ENCODE peak calls at places on chromosomes 5 and 9, in ten cellular contexts. I, C, P, L, J, N, G, F, X and K are unnamed samples.

GRCh38 chr5:157475432-157475831 is 15.4 kb downstream of the NIPAL4 start:
- DNase-seq in I (no peak), C (no peak), P (no peak), L (no peak), J (no peak), N (no peak), G (no peak), F (no peak), X (no peak), K (no peak)

GRCh38 chr5:34452170-34452828 is 203.8 kb upstream of the RAI14 start:
- DNase-seq in I (no peak), C (peak; percentile 40), P (peak; percentile 63), L (peak; percentile 65), J (no peak), N (no peak), G (no peak), F (peak; percentile 31), X (no peak), K (no peak)

GRCh38 chr5:165624547-165624946 is 2119.1 kb downstream of the MAT2B start:
- DNase-seq in I (no peak), C (no peak), P (no peak), L (no peak), J (no peak), N (no peak), G (no peak), F (no peak), X (no peak), K (no peak)

GRCh38 chr5:71924980-71925379 is 182.3 kb upstream of the MAP1B start:
- DNase-seq in I (no peak), C (no peak), P (peak; percentile 50), L (peak; percentile 71), J (no peak), N (no peak), G (no peak), F (no peak), X (no peak), K (no peak)

GRCh38 chr9:113567361-113568080 is 104.0 kb downstream of the RGS3 start:
- DNase-seq in I (no peak), C (no peak), P (no peak), L (no peak), J (no peak), N (no peak), G (no peak), F (no peak), X (no peak), K (no peak)

GRCh38 chr5:146799235-146800015 is 79.1 kb downstream of the PPP2R2B start:
- DNase-seq in I (peak; percentile 15), C (no peak), P (no peak), L (no peak), J (no peak), N (no peak), G (no peak), F (no peak), X (no peak), K (no peak)

GRCh38 chr5:79186021-79186420 is 49.9 kb upstream of the JMY start:
- DNase-seq in I (no peak), C (no peak), P (no peak), L (peak; percentile 35), J (no peak), N (no peak), G (no peak), F (no peak), X (no peak), K (no peak)

GRCh38 chr5:98793223-98793622 is 19.8 kb downstream of the RGMB start:
- DNase-seq in I (no peak), C (no peak), P (no peak), L (no peak), J (no peak), N (no peak), G (no peak), F (no peak), X (no peak), K (no peak)

GRCh38 chr9:106233116-106233515 is 538.8 kb downstream of the TMEM38B start:
- DNase-seq in I (no peak), C (no peak), P (no peak), L (no peak), J (no peak), N (no peak), G (no peak), F (no peak), X (no peak), K (no peak)

GRCh38 chr5:81513982-81514381 is 120.0 kb upstream of the ACOT12 start:
- DNase-seq in I (no peak), C (no peak), P (peak; percentile 34), L (peak; percentile 19), J (no peak), N (no peak), G (no peak), F (no peak), X (no peak), K (no peak)

GRCh38 chr9:89382026-89382986 is 64.0 kb downstream of the SECISBP2 start:
- DNase-seq in I (no peak), C (no peak), P (no peak), L (no peak), J (no peak), N (no peak), G (no peak), F (no peak), X (no peak), K (no peak)

GRCh38 chr5:149857499-149857898 is 87.1 kb downstream of the PDE6A start:
- DNase-seq in I (no peak), C (peak; percentile 85), P (peak; percentile 75), L (no peak), J (peak; percentile 96), N (peak; percentile 33), G (no peak), F (no peak), X (no peak), K (no peak)

GRCh38 chr5:173501922-173502321 is 114.5 kb downstream of the BOD1 start:
- DNase-seq in I (no peak), C (no peak), P (no peak), L (no peak), J (no peak), N (no peak), G (no peak), F (no peak), X (no peak), K (no peak)

GRCh38 chr5:173509060-173509459 is 107.4 kb downstream of the BOD1 start:
- DNase-seq in I (no peak), C (no peak), P (no peak), L (no peak), J (no peak), N (no peak), G (no peak), F (no peak), X (no peak), K (no peak)

GRCh38 chr5:173507171-173507570 is 109.3 kb downstream of the BOD1 start:
- DNase-seq in I (no peak), C (no peak), P (no peak), L (no peak), J (no peak), N (no peak), G (no peak), F (no peak), X (no peak), K (no peak)

GRCh38 chr5:173501271-173501670 is 115.2 kb downstream of the BOD1 start:
- DNase-seq in I (no peak), C (no peak), P (no peak), L (no peak), J (no peak), N (no peak), G (no peak), F (no peak), X (no peak), K (no peak)

GRCh38 chr5:173505634-173506033 is 110.8 kb downstream of the BOD1 start:
- DNase-seq in I (no peak), C (no peak), P (no peak), L (no peak), J (no peak), N (no peak), G (no peak), F (no peak), X (no peak), K (no peak)
- TF ChIP-seq CTCF in I (no peak), C (no peak), P (no peak), L (no peak), J (no peak), N (no peak), G (no peak), F (no peak), X (no peak), K (no peak)

GRCh38 chr9:99264070-99264469 is 42.0 kb downstream of the SEC61B start:
- DNase-seq in I (no peak), C (no peak), P (peak; percentile 17), L (no peak), J (no peak), N (no peak), G (no peak), F (no peak), X (no peak), K (no peak)
- TF ChIP-seq CTCF in I (no peak), C (peak; percentile 37), P (peak; percentile 36), L (peak; percentile 28), J (no peak), N (peak; percentile 44), G (peak; percentile 14), F (peak; percentile 39), X (no peak), K (peak; percentile 49)

DNA sequence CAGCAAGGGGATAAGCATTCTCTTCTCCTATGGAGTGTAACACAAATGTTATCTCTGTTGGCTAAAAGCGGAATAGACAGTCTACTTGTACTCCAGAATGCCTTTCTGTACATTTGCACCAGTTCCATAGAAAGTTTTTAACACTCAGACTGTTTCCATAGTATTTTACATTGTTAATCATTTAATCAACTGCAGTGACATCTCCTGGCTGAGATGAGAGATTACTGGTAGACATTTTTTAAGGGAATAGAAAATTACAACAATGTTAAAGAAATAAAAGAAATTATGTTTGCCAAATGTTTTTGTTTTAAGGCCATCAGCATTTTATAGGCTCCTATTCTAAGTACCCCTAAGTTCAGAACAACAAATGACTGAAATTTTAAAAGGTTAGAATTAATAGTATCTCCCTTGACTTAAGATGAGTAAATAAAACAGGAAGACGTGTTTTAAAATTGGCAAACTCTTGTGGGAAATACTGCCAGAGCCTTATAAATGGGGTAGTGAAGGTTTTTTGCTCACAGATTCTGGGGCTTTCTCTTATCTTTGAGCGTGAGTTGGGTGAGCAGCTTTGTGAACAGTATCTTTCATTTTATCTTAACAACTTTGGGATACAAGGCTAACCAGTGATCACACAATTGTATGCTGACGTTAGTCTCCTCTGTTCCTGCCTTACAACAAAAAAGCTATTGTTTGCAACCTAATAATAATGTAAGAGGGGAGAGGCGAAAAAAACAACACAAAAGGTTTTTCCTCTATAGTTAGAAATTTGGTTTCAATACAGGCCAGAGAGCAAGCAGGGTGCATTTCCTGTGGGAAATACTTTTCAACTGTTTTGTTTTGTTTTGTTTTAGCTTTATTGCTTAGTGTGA is 294.4 kb downstream of the FBXL7 start:
- DNase-seq in I (no peak), C (no peak), P (peak; percentile 55), L (peak; percentile 57), J (no peak), N (peak; percentile 26), G (no peak), F (no peak), X (no peak), K (no peak)
- TF ChIP-seq CTCF in I (no peak), C (peak; percentile 36), P (peak; percentile 16), L (peak; percentile 36), J (no peak), N (peak; percentile 62), G (peak; percentile 27), F (peak; percentile 37), X (no peak), K (peak; percentile 84)

DNA sequence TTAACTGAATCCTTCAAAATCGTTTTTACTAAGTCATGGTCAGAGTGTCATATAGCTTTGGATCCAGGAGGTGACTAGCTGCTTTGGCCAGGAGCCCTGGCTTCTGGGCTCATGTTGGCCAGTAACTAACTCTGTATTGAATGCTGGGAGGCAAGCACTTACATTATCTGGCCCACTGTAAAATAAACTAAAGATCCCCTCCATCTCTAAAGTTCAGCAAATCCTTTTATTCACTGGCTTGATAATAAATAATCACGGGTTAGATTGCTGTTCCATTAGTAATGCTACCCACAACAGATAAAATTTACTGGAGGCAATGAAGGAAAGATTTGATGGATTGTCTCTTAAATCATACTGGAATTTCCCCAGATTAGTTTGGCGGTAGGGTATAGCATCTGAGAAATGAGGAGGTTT is 382.2 kb upstream of the TLE4 start:
- DNase-seq in I (no peak), C (no peak), P (peak; percentile 53), L (peak; percentile 93), J (no peak), N (peak; percentile 16), G (no peak), F (no peak), X (no peak), K (no peak)
- TF ChIP-seq CTCF in I (no peak), C (no peak), P (no peak), L (no peak), J (no peak), N (no peak), G (no peak), F (no peak), X (no peak), K (no peak)